ENCODE peak calls at places on chromosomes 12 and 14, in ten cellular contexts. F, I, C, A, V, W, O, X, U and M are unnamed samples.

GRCh38 chr14:21385170-21385904 is 1.5 kb upstream of the SUPT16H start:
- DNase-seq in F (no peak), I (no peak), C (no peak), A (peak), V (no peak), W (no peak), O (no peak), X (no peak), U (peak), M (no peak)

GRCh38 chr14:88189040-88189839 is 133.8 kb downstream of the KCNK10 start:
- DNase-seq in F (peak), I (no peak), C (peak), A (peak), V (peak), W (no peak), O (peak), X (peak), U (peak), M (no peak)

GRCh38 chr12:74408601-74409166 is 129.0 kb upstream of the ATXN7L3B start:
- DNase-seq in F (peak), I (no peak), C (no peak), A (no peak), V (no peak), W (no peak), O (no peak), X (no peak), U (no peak), M (no peak)

GRCh38 chr12:22172501-22172900 is 126.5 kb downstream of the CMAS start:
- DNase-seq in F (no peak), I (no peak), C (no peak), A (no peak), V (no peak), W (no peak), O (no peak), X (no peak), U (no peak), M (no peak)

GRCh38 chr14:44109041-44109440 is 398.0 kb downstream of the FSCB start:
- DNase-seq in F (no peak), I (no peak), C (no peak), A (no peak), V (no peak), W (no peak), O (no peak), X (no peak), U (no peak), M (no peak)

GRCh38 chr12:120814203-120814902 is 88.7 kb downstream of the ACADS start:
- DNase-seq in F (no peak), I (no peak), C (no peak), A (no peak), V (no peak), W (no peak), O (no peak), X (no peak), U (no peak), M (no peak)

GRCh38 chr14:94681300-94682060 is 69.3 kb downstream of the SERPINA3 start:
- DNase-seq in F (no peak), I (peak), C (peak), A (peak), V (no peak), W (no peak), O (no peak), X (peak), U (peak), M (no peak)

GRCh38 chr14:59246566-59246965 is 58.1 kb downstream of the DAAM1 start:
- DNase-seq in F (no peak), I (no peak), C (no peak), A (peak), V (no peak), W (no peak), O (no peak), X (peak), U (peak), M (no peak)

GRCh38 chr12:65278576-65279386 is at the start of gene MSRB3:
- DNase-seq in F (no peak), I (peak), C (peak), A (peak), V (peak), W (peak), O (no peak), X (peak), U (peak), M (peak)

GRCh38 chr12:82805812-82806497 is 119.2 kb downstream of the TMTC2 start:
- DNase-seq in F (no peak), I (no peak), C (peak), A (no peak), V (no peak), W (no peak), O (no peak), X (peak), U (no peak), M (no peak)

GRCh38 chr12:130198663-130199060 is 36.4 kb downstream of the FZD10 start:
- DNase-seq in F (no peak), I (no peak), C (no peak), A (no peak), V (no peak), W (no peak), O (no peak), X (no peak), U (no peak), M (no peak)

GRCh38 chr14:50871914-50872732 is at the start of gene ABHD12B:
- DNase-seq in F (no peak), I (no peak), C (no peak), A (peak), V (peak), W (no peak), O (no peak), X (no peak), U (no peak), M (no peak)

GRCh38 chr12:132771126-132771838 is 9.7 kb upstream of the ANKLE2 start:
- DNase-seq in F (no peak), I (no peak), C (peak), A (no peak), V (no peak), W (no peak), O (no peak), X (no peak), U (no peak), M (no peak)

GRCh38 chr12:123006977-123007376 is 26.5 kb downstream of the ARL6IP4 start:
- DNase-seq in F (no peak), I (no peak), C (peak), A (no peak), V (no peak), W (no peak), O (no peak), X (no peak), U (no peak), M (no peak)

GRCh38 chr14:100308112-100308792 is 2.0 kb upstream of the SLC25A29 start:
- DNase-seq in F (no peak), I (no peak), C (no peak), A (no peak), V (no peak), W (no peak), O (no peak), X (peak), U (no peak), M (no peak)

GRCh38 chr12:132437252-132438138 is 52.5 kb upstream of the FBRSL1 start:
- DNase-seq in F (no peak), I (no peak), C (no peak), A (no peak), V (no peak), W (no peak), O (no peak), X (no peak), U (no peak), M (no peak)

GRCh38 chr12:3998968-3999792 is 126.0 kb upstream of the PARP11 start:
- DNase-seq in F (no peak), I (no peak), C (no peak), A (no peak), V (peak), W (no peak), O (no peak), X (no peak), U (peak), M (no peak)